ENCODE peak calls at places on chromosomes 5 and 9, in four cellular contexts. F is CD8-positive, alpha-beta T cell; K is CD4-positive, alpha-beta T cell; C is endodermal cell. X is an unnamed sample. For H3K9me3, the result is how much of the 10 kb centered on the place peaks cover.

GRCh38 chr5:145160679-145161078 is 674.5 kb downstream of the PRELID2 start:
- DNase-seq in F (no peak), K (no peak), C (no peak), X (no peak)

GRCh38 chr5:179879690-179880010 is 21.0 kb upstream of the MRNIP start:
- DNase-seq in F (no peak), K (no peak), C (no peak), X (no peak)

GRCh38 chr5:176530983-176531901 is 6.0 kb downstream of the RNF44 start:
- DNase-seq in F (no peak), K (no peak), C (peak), X (no peak)

GRCh38 chr5:116576043-116576713 is 1.6 kb upstream of the SEMA6A start:
- DNase-seq in F (no peak), K (no peak), C (peak), X (peak)

GRCh38 chr9:114224247-114224610 is 68.9 kb downstream of the COL27A1 start:
- DNase-seq in F (no peak), K (no peak), C (peak), X (no peak)

GRCh38 chr9:123550012-123550411 is 194.0 kb downstream of the CRB2 start:
- DNase-seq in F (no peak), K (no peak), C (peak), X (no peak)

GRCh38 chr5:158175664-158176507 is 316.9 kb upstream of the CLINT1 start:
- DNase-seq in F (no peak), K (no peak), C (no peak), X (no peak)

GRCh38 chr5:5638193-5638592 is 215.7 kb downstream of the ICE1 start:
- DNase-seq in F (no peak), K (no peak), C (no peak), X (no peak)

GRCh38 chr9:91896096-91896495 is 53.9 kb downstream of the ROR2 start:
- DNase-seq in F (no peak), K (no peak), C (no peak), X (no peak)

GRCh38 chr5:113293068-113293571 is 141.7 kb downstream of the TSSK1B start:
- DNase-seq in F (no peak), K (no peak), C (peak), X (no peak)

GRCh38 chr5:113292535-113292934 is 142.3 kb downstream of the TSSK1B start:
- DNase-seq in F (no peak), K (no peak), C (no peak), X (no peak)

GRCh38 chr5:113293613-113294340 is 141.0 kb downstream of the TSSK1B start:
- DNase-seq in F (no peak), K (no peak), C (peak), X (no peak)

GRCh38 chr5:113295111-113295539 is 139.7 kb downstream of the TSSK1B start:
- DNase-seq in F (no peak), K (no peak), C (no peak), X (no peak)

GRCh38 chr5:113294341-113295110 is 140.3 kb downstream of the TSSK1B start:
- DNase-seq in F (peak), K (peak), C (peak), X (peak)
- TF ChIP-seq CTCF in F (no peak), K (no peak), C (no peak), X (no peak)

DNA sequence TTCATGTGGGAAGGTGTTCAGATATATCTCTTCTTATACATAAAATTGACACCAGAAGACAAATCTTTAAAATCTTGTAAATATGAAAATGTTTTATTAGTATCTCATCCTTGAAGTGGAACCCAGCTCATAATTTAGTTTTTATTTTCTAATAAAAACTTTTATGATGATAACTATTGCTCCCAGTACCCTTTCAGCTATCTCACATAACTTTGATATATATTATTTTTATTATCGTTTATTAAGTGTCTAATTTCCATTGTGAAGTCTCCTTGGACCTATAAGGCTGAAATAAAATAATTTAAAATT is 16.0 kb downstream of the PCDHB15 start:
- DNase-seq in F (no peak), K (no peak), C (no peak), X (no peak)
- H3K9me3 ChIP-seq in F (under half), K (half or more), C (half or more), X (half or more)

GRCh38 chr5:1502737-1503120 is 21.0 kb downstream of the LPCAT1 start:
- DNase-seq in F (no peak), K (no peak), C (no peak), X (no peak)

GRCh38 chr5:1502046-1502736 is 21.6 kb downstream of the LPCAT1 start:
- DNase-seq in F (no peak), K (no peak), C (peak), X (peak)

GRCh38 chr5:1504244-1504595 is 19.5 kb downstream of the LPCAT1 start:
- DNase-seq in F (no peak), K (no peak), C (no peak), X (no peak)

GRCh38 chr5:1504617-1505016 is 19.1 kb downstream of the LPCAT1 start:
- DNase-seq in F (no peak), K (no peak), C (no peak), X (no peak)

GRCh38 chr5:1503301-1504243 is 20.2 kb downstream of the LPCAT1 start:
- DNase-seq in F (no peak), K (no peak), C (no peak), X (peak)
- TF ChIP-seq CTCF in F (no peak), K (no peak), C (peak), X (no peak)

GRCh38 chr9:18595597-18595996 is 121.6 kb downstream of the ADAMTSL1 start:
- DNase-seq in F (no peak), K (no peak), C (no peak), X (no peak)

GRCh38 chr9:18596920-18597319 is 123.0 kb downstream of the ADAMTSL1 start:
- DNase-seq in F (no peak), K (no peak), C (no peak), X (no peak)

GRCh38 chr9:18591261-18591660 is 117.3 kb downstream of the ADAMTSL1 start:
- DNase-seq in F (no peak), K (no peak), C (no peak), X (no peak)

DNA sequence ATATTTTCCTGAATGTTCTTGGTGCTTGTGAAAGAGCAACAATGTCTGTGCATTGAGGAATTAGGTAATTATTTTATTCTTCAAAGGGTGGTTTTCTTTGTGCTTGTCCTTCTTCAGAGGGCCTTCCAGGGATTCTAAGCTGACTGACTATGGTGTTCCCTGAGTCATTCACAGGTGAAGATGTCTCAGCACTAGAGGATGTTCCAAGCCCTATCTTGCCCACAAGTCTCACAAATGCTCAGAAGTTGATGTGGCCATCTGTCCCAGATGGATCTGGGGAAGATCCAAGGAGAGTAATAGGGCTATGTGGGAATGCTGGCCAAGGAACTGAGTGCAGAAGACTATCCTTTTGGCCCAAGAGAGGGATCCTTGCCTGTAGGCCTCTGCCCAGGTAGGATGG is 120.9 kb downstream of the ADAMTSL1 start:
- DNase-seq in F (no peak), K (no peak), C (no peak), X (no peak)
- H3K9me3 ChIP-seq in F (under half), K (under half), C (under half), X (under half)

GRCh38 chr5:3590967-3591900 is 4.4 kb upstream of the IRX1 start:
- DNase-seq in F (no peak), K (no peak), C (peak), X (peak)
- TF ChIP-seq CTCF in F (no peak), K (no peak), C (peak), X (no peak)

GRCh38 chr5:143229426-143229895 is 174.0 kb downstream of the NR3C1 start:
- DNase-seq in F (peak), K (no peak), C (peak), X (no peak)
- H3K9me3 ChIP-seq in F (under half), K (under half), C (under half), X (under half)

GRCh38 chr9:121720311-121720991 is 69.0 kb downstream of the DAB2IP start:
- DNase-seq in F (no peak), K (no peak), C (no peak), X (peak)
- TF ChIP-seq CTCF in F (no peak), K (no peak), C (no peak), X (peak)

GRCh38 chr9:127524373-127524772 is 73.1 kb downstream of the LRSAM1 start:
- DNase-seq in F (no peak), K (no peak), C (no peak), X (no peak)

GRCh38 chr9:127523312-127523851 is 72.1 kb downstream of the LRSAM1 start:
- DNase-seq in F (no peak), K (no peak), C (peak), X (no peak)

GRCh38 chr9:127527560-127528268 is 76.4 kb downstream of the LRSAM1 start:
- DNase-seq in F (no peak), K (no peak), C (no peak), X (no peak)

GRCh38 chr9:127526655-127527559 is 75.6 kb downstream of the LRSAM1 start:
- DNase-seq in F (no peak), K (no peak), C (no peak), X (peak)

GRCh38 chr9:127525426-127526188 is 74.3 kb downstream of the LRSAM1 start:
- DNase-seq in F (no peak), K (no peak), C (no peak), X (no peak)
- H3K9me3 ChIP-seq in F (under half), K (under half), C (under half), X (under half)

X was measured in Peyer's patch.